ENCODE peak calls at places on chromosomes 13 and 19, in six cellular contexts. B, P, Z, Y, J and E are unnamed samples.
A peak's percentile ranks its signal among the peaks of the same experiment; 100 is the strongest.

GRCh38 chr19:7294571-7295212 is 478 bp upstream of the INSR start:
- DNase-seq in B (no peak), P (peak; percentile 65), Z (peak; percentile 86), Y (peak; percentile 56), J (peak; percentile 93), E (peak; percentile 91)

GRCh38 chr19:47723573-47723923 is 10.3 kb downstream of the EHD2 start:
- DNase-seq in B (peak; percentile 60), P (peak; percentile 64), Z (no peak), Y (no peak), J (peak; percentile 82), E (peak; percentile 69)

GRCh38 chr19:1766800-1767352 is 13.6 kb downstream of the ONECUT3 start:
- DNase-seq in B (no peak), P (no peak), Z (no peak), Y (no peak), J (no peak), E (no peak)

GRCh38 chr19:19203012-19203856 is at the start of gene NR2C2AP:
- DNase-seq in B (peak; percentile 53), P (peak; percentile 93), Z (peak; percentile 95), Y (peak; percentile 94), J (peak; percentile 96), E (peak; percentile 95)

GRCh38 chr13:30971575-30971974 is 39.1 kb downstream of the TEX26 start:
- DNase-seq in B (peak; percentile 15), P (no peak), Z (no peak), Y (no peak), J (no peak), E (no peak)

GRCh38 chr19:6318772-6319171 is 14.6 kb downstream of the ACER1 start:
- DNase-seq in B (peak; percentile 6), P (peak; percentile 5), Z (no peak), Y (no peak), J (no peak), E (no peak)

GRCh38 chr19:511101-511841 is 4.0 kb downstream of the TPGS1 start:
- DNase-seq in B (no peak), P (peak; percentile 79), Z (peak; percentile 82), Y (no peak), J (peak; percentile 65), E (no peak)

GRCh38 chr19:5954293-5954692 is 23.6 kb downstream of the RANBP3 start:
- DNase-seq in B (no peak), P (no peak), Z (no peak), Y (no peak), J (no peak), E (no peak)

GRCh38 chr19:45676851-45677263 is 8.8 kb downstream of the GIPR start:
- DNase-seq in B (no peak), P (no peak), Z (peak; percentile 75), Y (no peak), J (no peak), E (no peak)

GRCh38 chr13:113917523-113918371 is 53.9 kb upstream of the GAS6 start:
- DNase-seq in B (no peak), P (no peak), Z (no peak), Y (no peak), J (no peak), E (no peak)